ENCODE peak calls at places on chromosomes 2 and 18, in five cellular contexts. G is GM12878, T is RWPE2, V is heart right ventricle, C is heart left ventricle. I is an unnamed sample.

GRCh38 chr2:102606353-102606752 is 13.0 kb upstream of the SLC9A2 start:
- DNase-seq in G (no peak), T (no peak), V (no peak), C (no peak), I (peak; percentile 13)

GRCh38 chr2:199956062-199956380 is 639 bp downstream of the MAIP1 start:
- DNase-seq in G (no peak), T (no peak), V (no peak), C (no peak), I (no peak)

GRCh38 chr2:236568068-236568921 is 1.3 kb upstream of the ACKR3 start:
- DNase-seq in G (no peak), T (no peak), V (peak; percentile 71), C (peak; percentile 66), I (peak; percentile 38)

GRCh38 chr2:15169326-15170038 is 391.7 kb downstream of the NBAS start:
- DNase-seq in G (no peak), T (peak; percentile 84), V (no peak), C (no peak), I (no peak)

GRCh38 chr2:165791811-165792454 is 2.1 kb downstream of the GALNT3 start:
- DNase-seq in G (no peak), T (no peak), V (no peak), C (no peak), I (no peak)

GRCh38 chr2:7825591-7826312 is 856.1 kb upstream of the ID2 start:
- DNase-seq in G (peak; percentile 78), T (peak; percentile 69), V (no peak), C (no peak), I (no peak)

GRCh38 chr18:77067315-77068061 is 65.1 kb downstream of the MBP start:
- DNase-seq in G (peak; percentile 59), T (no peak), V (peak; percentile 58), C (no peak), I (no peak)

GRCh38 chr2:195319548-195320415 is 337.2 kb upstream of the SLC39A10 start:
- DNase-seq in G (no peak), T (no peak), V (no peak), C (no peak), I (no peak)

GRCh38 chr18:63236417-63236816 is 83.2 kb downstream of the BCL2 start:
- DNase-seq in G (no peak), T (no peak), V (no peak), C (peak; percentile 49), I (peak; percentile 32)

GRCh38 chr2:32427672-32428622 is 71.1 kb downstream of the BIRC6 start:
- DNase-seq in G (no peak), T (no peak), V (no peak), C (no peak), I (no peak)

GRCh38 chr2:149188291-149188690 is 142.1 kb upstream of the LYPD6 start:
- DNase-seq in G (no peak), T (no peak), V (no peak), C (no peak), I (no peak)

GRCh38 chr2:232363784-232364615 is 14.6 kb upstream of the ALPP start:
- DNase-seq in G (peak; percentile 24), T (peak; percentile 34), V (no peak), C (no peak), I (peak; percentile 12)

GRCh38 chr2:195330513-195330956 is 326.5 kb upstream of the SLC39A10 start:
- DNase-seq in G (no peak), T (no peak), V (no peak), C (no peak), I (no peak)

GRCh38 chr2:226720948-226721347 is 78.7 kb downstream of the IRS1 start:
- DNase-seq in G (no peak), T (no peak), V (no peak), C (no peak), I (no peak)

GRCh38 chr2:228600265-228600664 is 418.8 kb upstream of the SPHKAP start:
- DNase-seq in G (no peak), T (no peak), V (no peak), C (no peak), I (no peak)

GRCh38 chr2:130808482-130809268 is 28.0 kb upstream of the ARHGEF4 start:
- DNase-seq in G (no peak), T (peak; percentile 96), V (no peak), C (no peak), I (no peak)

GRCh38 chr2:223989206-223989859 is 32.1 kb downstream of the MRPL44 start:
- DNase-seq in G (no peak), T (no peak), V (no peak), C (no peak), I (no peak)

GRCh38 chr2:191857406-191857805 is 10.5 kb upstream of the CAVIN2 start:
- DNase-seq in G (no peak), T (no peak), V (no peak), C (no peak), I (no peak)

GRCh38 chr2:96530474-96531357 is 5.8 kb upstream of the ARID5A start:
- DNase-seq in G (no peak), T (no peak), V (no peak), C (no peak), I (peak; percentile 12)

GRCh38 chr2:134206573-134206972 is 47.3 kb upstream of the MGAT5 start:
- DNase-seq in G (no peak), T (no peak), V (peak; percentile 32), C (peak; percentile 35), I (no peak)
- TF ChIP-seq CTCF in G (no peak), T (no peak), V (no peak), C (no peak), I (no peak)

GRCh38 chr2:9286553-9287399 is 80.2 kb downstream of the ASAP2 start:
- DNase-seq in G (no peak), T (no peak), V (no peak), C (no peak), I (no peak)

GRCh38 chr2:9284521-9285297 is 78.1 kb downstream of the ASAP2 start:
- DNase-seq in G (no peak), T (no peak), V (no peak), C (no peak), I (no peak)

GRCh38 chr2:9287400-9288059 is 80.9 kb downstream of the ASAP2 start:
- DNase-seq in G (no peak), T (peak; percentile 91), V (no peak), C (no peak), I (no peak)

GRCh38 chr2:9285385-9285784 is 78.8 kb downstream of the ASAP2 start:
- DNase-seq in G (no peak), T (no peak), V (no peak), C (no peak), I (no peak)

DNA sequence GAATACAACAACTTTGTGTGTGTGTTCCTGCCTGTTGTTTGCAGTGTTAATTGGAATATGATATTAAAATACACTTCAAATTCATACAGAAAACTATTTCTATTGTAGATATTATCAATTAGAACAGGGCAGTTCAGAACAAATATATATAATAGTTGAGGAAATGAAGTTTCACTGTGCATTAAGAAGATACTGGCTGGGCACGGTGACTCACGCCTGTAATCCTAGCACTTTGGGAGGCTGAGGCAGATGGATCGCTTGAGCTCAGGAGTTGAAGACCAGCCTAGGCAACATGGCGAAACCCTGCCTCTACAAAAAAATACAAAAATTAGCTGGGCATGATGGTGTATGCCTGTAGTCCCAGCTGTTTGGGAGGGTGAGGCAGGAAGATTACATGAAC is 79.3 kb downstream of the ASAP2 start:
- DNase-seq in G (no peak), T (no peak), V (no peak), C (no peak), I (no peak)
- TF ChIP-seq CTCF in G (no peak), T (no peak), V (no peak), C (no peak), I (no peak)

GRCh38 chr2:209070262-209070661 is 353.6 kb upstream of the MAP2 start:
- DNase-seq in G (no peak), T (no peak), V (no peak), C (no peak), I (no peak)
- TF ChIP-seq CTCF in G (no peak), T (no peak), V (no peak), C (no peak), I (no peak)

DNA sequence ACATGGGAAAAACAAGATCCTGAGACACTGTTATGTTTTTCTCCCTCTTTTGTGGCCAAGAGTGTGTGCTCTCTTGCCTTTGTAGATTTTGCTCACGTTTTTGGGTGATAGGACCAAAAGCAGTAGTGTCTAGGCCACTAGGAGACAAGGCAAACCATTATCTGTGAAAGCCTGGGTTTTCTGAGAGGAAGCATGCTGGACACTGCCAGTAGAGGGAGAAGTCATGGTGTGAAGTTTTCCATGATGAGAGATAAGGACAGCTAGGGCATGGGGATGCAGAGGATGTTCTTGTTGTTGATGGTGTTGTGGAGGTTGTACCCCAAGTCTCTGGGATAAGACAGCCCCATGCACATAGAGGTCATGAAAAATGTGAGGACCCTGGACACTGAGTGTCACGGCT is 285.3 kb downstream of the SOX11 start:
- DNase-seq in G (no peak), T (no peak), V (no peak), C (no peak), I (no peak)
- TF ChIP-seq CTCF in G (no peak), T (no peak), V (no peak), C (no peak), I (no peak)

GRCh38 chr2:172995323-172996244 is 80.1 kb upstream of the MAP3K20 start:
- DNase-seq in G (no peak), T (peak; percentile 87), V (peak; percentile 16), C (peak; percentile 44), I (no peak)
- TF ChIP-seq CTCF in G (no peak), T (peak; percentile 63), V (no peak), C (no peak), I (no peak)

DNA sequence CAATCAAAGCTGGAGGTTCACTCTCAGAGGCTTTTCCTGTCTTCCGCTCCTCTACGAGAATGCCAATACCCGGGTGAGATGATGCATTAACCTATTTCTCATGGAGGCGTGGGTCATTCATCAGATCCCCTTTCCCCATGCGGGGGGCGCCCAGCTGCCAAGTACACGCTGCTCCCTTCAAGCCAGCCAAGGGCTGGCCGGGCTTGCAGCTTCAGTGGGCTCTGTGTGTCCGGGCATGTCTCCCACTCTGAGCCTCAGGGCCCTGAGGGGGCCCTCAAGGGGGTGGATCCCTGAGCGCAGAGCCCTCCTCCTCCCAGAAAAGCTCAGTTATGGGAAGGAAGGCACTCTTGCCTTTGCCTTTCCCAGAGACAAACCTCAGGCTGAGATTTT is 431.8 kb upstream of the MYT1L start:
- DNase-seq in G (no peak), T (no peak), V (no peak), C (no peak), I (no peak)
- TF ChIP-seq CTCF in G (no peak), T (no peak), V (no peak), C (no peak), I (no peak)

I was measured in adrenal gland.